ENCODE peak calls at places on chromosomes 16 and 17, in eight cellular contexts. D, W, Q, G, J, L, K and T are unnamed samples.

GRCh38 chr16:58638148-58639036 is 8.8 kb upstream of the CNOT1 start:
- DNase-seq in D (peak; percentile 74), W (peak; percentile 82), Q (no peak), G (peak; percentile 54), J (no peak), L (peak; percentile 96), K (peak; percentile 63), T (peak; percentile 35)

GRCh38 chr17:80457236-80457856 is 19.1 kb downstream of the NPTX1 start:
- DNase-seq in D (peak; percentile 39), W (no peak), Q (no peak), G (no peak), J (no peak), L (no peak), K (no peak), T (no peak)

GRCh38 chr16:11560701-11561439 is 25.8 kb downstream of the LITAF start:
- DNase-seq in D (no peak), W (peak; percentile 21), Q (no peak), G (no peak), J (no peak), L (no peak), K (peak; percentile 59), T (peak; percentile 31)

GRCh38 chr17:82838386-82839063 is 1.3 kb downstream of the ZNF750 start:
- DNase-seq in D (peak; percentile 35), W (peak; percentile 64), Q (no peak), G (no peak), J (no peak), L (peak; percentile 8), K (no peak), T (no peak)

GRCh38 chr16:30526137-30526822 is at the start of gene ZNF768:
- DNase-seq in D (peak; percentile 8), W (peak; percentile 81), Q (no peak), G (no peak), J (no peak), L (peak; percentile 62), K (peak; percentile 93), T (peak; percentile 87)

GRCh38 chr16:47578573-47578972 is 117.4 kb downstream of the PHKB start:
- DNase-seq in D (no peak), W (no peak), Q (no peak), G (no peak), J (no peak), L (peak; percentile 31), K (no peak), T (no peak)

GRCh38 chr16:17476414-17477259 is 5.9 kb upstream of the XYLT1 start:
- DNase-seq in D (peak; percentile 26), W (peak; percentile 86), Q (peak; percentile 93), G (peak; percentile 47), J (peak; percentile 77), L (peak; percentile 85), K (peak; percentile 94), T (peak; percentile 87)

GRCh38 chr17:45646288-45646988 is 137.7 kb upstream of the CRHR1 start:
- DNase-seq in D (no peak), W (no peak), Q (no peak), G (no peak), J (no peak), L (no peak), K (no peak), T (no peak)

GRCh38 chr17:64653325-64653984 is 8.7 kb downstream of the SMURF2 start:
- DNase-seq in D (peak; percentile 77), W (no peak), Q (no peak), G (no peak), J (no peak), L (peak; percentile 67), K (no peak), T (no peak)
- H3K27ac ChIP-seq in D (peak overlapping the region; percentile 72), W (no peak overlapping the region), Q (no peak overlapping the region), G (peak overlapping the region; percentile 17), J (no peak overlapping the region), L (peak overlapping the region; percentile 84), K (no peak overlapping the region), T (no peak overlapping the region)

GRCh38 chr16:14658063-14658462 is 25.3 kb downstream of the BFAR start:
- DNase-seq in D (no peak), W (no peak), Q (peak; percentile 66), G (no peak), J (peak; percentile 63), L (no peak), K (no peak), T (no peak)
- TF ChIP-seq EZH2phosphoT487 in D (no peak), W (no peak), Q (no peak), G (no peak), J (no peak), L (no peak), K (no peak), T (no peak)

GRCh38 chr17:63151981-63152523 is 186.0 kb downstream of the TANC2 start:
- DNase-seq in D (no peak), W (no peak), Q (no peak), G (no peak), J (no peak), L (peak; percentile 57), K (no peak), T (peak; percentile 36)
- H3K4me3 ChIP-seq in D (no peak overlapping the region), W (no peak overlapping the region), Q (no peak overlapping the region), G (no peak overlapping the region), J (no peak overlapping the region), L (no peak overlapping the region), K (no peak overlapping the region), T (peak overlapping the region; percentile 23)

GRCh38 chr17:18991531-18992315 is 12.8 kb downstream of the FAM83G start:
- DNase-seq in D (no peak), W (no peak), Q (no peak), G (no peak), J (no peak), L (no peak), K (no peak), T (no peak)

GRCh38 chr17:18994626-18995025 is 9.9 kb downstream of the FAM83G start:
- DNase-seq in D (no peak), W (no peak), Q (no peak), G (no peak), J (no peak), L (no peak), K (no peak), T (no peak)

GRCh38 chr17:18995220-18995619 is 9.3 kb downstream of the FAM83G start:
- DNase-seq in D (no peak), W (no peak), Q (no peak), G (no peak), J (no peak), L (no peak), K (no peak), T (no peak)

GRCh38 chr17:18992454-18993130 is 12.0 kb downstream of the FAM83G start:
- DNase-seq in D (no peak), W (no peak), Q (peak; percentile 91), G (no peak), J (peak; percentile 68), L (no peak), K (no peak), T (no peak)

GRCh38 chr17:18993876-18994275 is 10.7 kb downstream of the FAM83G start:
- DNase-seq in D (no peak), W (no peak), Q (no peak), G (no peak), J (no peak), L (no peak), K (no peak), T (no peak)
- H3K27ac ChIP-seq in D (no peak overlapping the region), W (peak overlapping the region; percentile 65), Q (peak overlapping the region; percentile 51), G (no peak overlapping the region), J (no peak overlapping the region), L (no peak overlapping the region), K (no peak overlapping the region), T (no peak overlapping the region)

DNA sequence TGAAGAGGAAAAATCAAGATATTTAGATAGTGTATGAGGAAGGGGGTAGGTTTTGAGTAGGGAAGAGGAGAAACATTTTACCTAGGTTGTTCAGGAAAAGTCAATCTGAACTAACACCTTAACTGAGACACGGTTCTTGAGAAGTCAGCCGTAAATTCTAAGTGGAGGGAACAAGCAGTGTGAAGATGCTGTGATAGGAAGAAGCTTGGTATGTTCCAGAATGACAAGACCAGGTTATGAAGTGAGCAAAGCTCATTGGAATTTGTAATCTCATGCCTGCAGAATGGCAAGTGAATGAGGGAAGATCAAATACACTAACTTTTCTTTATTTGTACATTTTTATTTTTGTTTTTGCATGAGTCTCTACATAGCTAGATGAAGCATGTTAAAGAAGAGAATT is 307.6 kb downstream of the ZFHX3 start:
- DNase-seq in D (peak; percentile 2), W (no peak), Q (no peak), G (no peak), J (no peak), L (peak; percentile 7), K (no peak), T (no peak)
- TF ChIP-seq EZH2phosphoT487 in D (no peak), W (no peak), Q (no peak), G (no peak), J (no peak), L (no peak), K (no peak), T (no peak)